ENCODE peak calls at places on chromosomes 3 and 15, in seven cellular contexts. O, B, S, M, P, E and N are unnamed samples.

GRCh38 chr3:58416191-58416590 is 17.4 kb downstream of the PDHB start:
- DNase-seq in O (no peak), B (no peak), S (no peak), M (no peak), P (no peak), E (no peak), N (no peak)

GRCh38 chr3:192212335-192212734 is 515.0 kb downstream of the FGF12 start:
- DNase-seq in O (no peak), B (no peak), S (no peak), M (no peak), P (no peak), E (no peak), N (no peak)

GRCh38 chr3:63724987-63725386 is 72.5 kb downstream of the SNTN start:
- DNase-seq in O (peak), B (no peak), S (peak), M (peak), P (peak), E (no peak), N (no peak)

GRCh38 chr3:190155752-190156151 is 35.1 kb upstream of the P3H2 start:
- DNase-seq in O (peak), B (no peak), S (peak), M (no peak), P (no peak), E (no peak), N (peak)

GRCh38 chr3:157059661-157060060 is 100.3 kb downstream of the CCNL1 start:
- DNase-seq in O (no peak), B (no peak), S (no peak), M (no peak), P (no peak), E (no peak), N (no peak)

GRCh38 chr3:152272771-152273242 is 4.1 kb downstream of the MBNL1 start:
- DNase-seq in O (no peak), B (no peak), S (peak), M (no peak), P (peak), E (no peak), N (no peak)

GRCh38 chr3:42061711-42062408 is 29.3 kb upstream of the TRAK1 start:
- DNase-seq in O (peak), B (no peak), S (peak), M (peak), P (peak), E (no peak), N (peak)

GRCh38 chr3:197427013-197427412 is 128.6 kb upstream of the DLG1 start:
- DNase-seq in O (no peak), B (no peak), S (peak), M (no peak), P (no peak), E (no peak), N (no peak)

GRCh38 chr3:38611866-38612265 is 37.6 kb downstream of the SCN5A start:
- DNase-seq in O (no peak), B (no peak), S (no peak), M (no peak), P (no peak), E (no peak), N (no peak)

GRCh38 chr15:74053497-74053896 is 28.9 kb downstream of the GOLGA6A start:
- DNase-seq in O (no peak), B (no peak), S (no peak), M (no peak), P (no peak), E (no peak), N (no peak)

GRCh38 chr3:185473290-185473815 is 25.5 kb downstream of the TMEM41A start:
- DNase-seq in O (no peak), B (no peak), S (peak), M (no peak), P (no peak), E (no peak), N (peak)

GRCh38 chr3:156826896-156827882 is 1.0 kb downstream of the LEKR1 start:
- DNase-seq in O (no peak), B (no peak), S (no peak), M (no peak), P (no peak), E (no peak), N (no peak)

GRCh38 chr3:150737874-150738679 is 24.9 kb downstream of the SIAH2 start:
- DNase-seq in O (peak), B (no peak), S (peak), M (peak), P (no peak), E (no peak), N (peak)